ENCODE peak calls at places on chromosome 20, in five cellular contexts. B is substantia nigra, J is A549, H is left lung, E is caudate nucleus. R is an unnamed sample.

GRCh38 chr20:47024461-47024937 is 129.9 kb downstream of the EYA2 start:
- DNase-seq in B (no peak), J (no peak), H (no peak), E (no peak), R (no peak)

GRCh38 chr20:16178671-16179070 is 394.6 kb downstream of the KIF16B start:
- DNase-seq in B (no peak), J (no peak), H (no peak), E (no peak), R (no peak)

GRCh38 chr20:48879609-48880008 is 41.9 kb upstream of the ARFGEF2 start:
- DNase-seq in B (no peak), J (no peak), H (no peak), E (no peak), R (no peak)

GRCh38 chr20:10675456-10675848 is 1.7 kb upstream of the JAG1 start:
- DNase-seq in B (no peak), J (no peak), H (no peak), E (no peak), R (no peak)

GRCh38 chr20:18272451-18272850 is 15.9 kb upstream of the ZNF133 start:
- DNase-seq in B (no peak), J (peak), H (no peak), E (no peak), R (peak)

GRCh38 chr20:51456511-51457280 is 85.8 kb downstream of the NFATC2 start:
- DNase-seq in B (peak), J (peak), H (peak), E (peak), R (peak)

GRCh38 chr20:35453647-35454046 is 1.8 kb upstream of the CEP250 start:
- DNase-seq in B (no peak), J (no peak), H (no peak), E (no peak), R (no peak)

GRCh38 chr20:57395111-57395959 is 4.1 kb downstream of the RBM38 start:
- DNase-seq in B (peak), J (no peak), H (no peak), E (peak), R (peak)

GRCh38 chr20:19987046-19987445 is 30.1 kb upstream of the NAA20 start:
- DNase-seq in B (no peak), J (no peak), H (no peak), E (no peak), R (no peak)

GRCh38 chr20:33761698-33762250 is 30.0 kb downstream of the ZNF341 start:
- DNase-seq in B (no peak), J (no peak), H (no peak), E (no peak), R (no peak)

GRCh38 chr20:45359069-45359405 is 3.9 kb upstream of the SYS1 start:
- DNase-seq in B (no peak), J (no peak), H (peak), E (no peak), R (peak)

GRCh38 chr20:45362804-45363610 is at the start of gene SYS1:
- DNase-seq in B (peak), J (peak), H (peak), E (peak), R (peak)

GRCh38 chr20:45361794-45362193 is 1.2 kb upstream of the SYS1 start:
- DNase-seq in B (no peak), J (no peak), H (no peak), E (no peak), R (no peak)

GRCh38 chr20:45358282-45359068 is 4.5 kb upstream of the SYS1 start:
- DNase-seq in B (peak), J (no peak), H (peak), E (peak), R (peak)

DNA sequence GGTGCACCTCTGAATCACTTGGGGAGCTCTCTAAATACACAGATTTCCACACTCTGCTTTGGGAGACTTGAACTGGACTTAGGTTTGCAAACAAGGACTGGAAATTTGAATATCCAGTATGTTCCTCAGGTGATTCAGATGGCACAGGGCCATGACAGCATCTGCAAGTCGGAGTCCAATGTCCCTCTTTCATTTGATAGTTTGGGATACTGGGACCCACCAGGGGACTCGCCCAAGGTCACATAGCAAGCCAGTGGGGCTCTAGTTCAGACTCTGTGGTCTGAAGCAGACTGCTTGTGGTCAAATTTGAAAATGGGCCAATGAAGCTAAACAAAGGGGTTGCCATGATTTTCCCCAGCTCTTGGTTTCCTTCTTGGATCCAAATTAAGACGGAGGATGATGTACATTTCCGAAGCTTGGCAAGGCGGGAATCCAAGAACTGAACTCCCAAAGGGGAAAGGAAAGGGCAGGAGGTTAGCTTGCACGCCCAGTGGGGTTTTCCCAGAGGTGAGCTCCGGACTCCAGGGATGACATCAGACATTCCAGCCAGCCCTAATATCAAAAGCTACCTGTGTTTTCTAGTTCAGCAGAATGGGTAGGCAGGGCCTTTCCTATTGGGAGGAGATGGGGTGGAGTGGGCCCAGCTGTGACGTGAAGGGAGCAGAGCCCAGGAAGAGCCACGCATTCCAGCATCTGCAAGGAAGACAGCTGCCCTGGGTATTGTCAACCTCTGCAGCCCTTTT is 3.4 kb upstream of the SYS1 start:
- DNase-seq in B (no peak), J (no peak), H (no peak), E (no peak), R (no peak)
- H3K27ac ChIP-seq in B (peak), J (peak), H (peak), E (no peak), R (peak)

DNA sequence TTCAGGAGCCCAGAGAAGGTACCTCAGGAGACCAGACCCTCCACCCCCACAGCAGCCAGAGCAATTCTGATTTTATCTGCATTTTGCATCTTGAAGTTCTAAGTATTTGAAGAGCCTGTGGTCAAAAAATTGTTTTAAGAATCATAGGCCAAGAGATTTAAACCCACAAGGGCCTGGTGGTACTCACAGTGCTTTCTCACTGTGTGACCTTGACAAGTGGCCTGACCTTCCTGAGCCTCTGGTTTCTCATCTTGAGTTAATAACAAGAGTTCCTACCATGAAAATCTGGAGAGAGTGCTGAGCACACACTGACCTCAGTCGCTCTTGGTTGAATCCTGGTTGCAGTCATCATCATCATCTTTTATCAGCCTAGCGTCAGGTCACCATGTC is 45.4 kb upstream of the ID1 start:
- DNase-seq in B (no peak), J (no peak), H (no peak), E (no peak), R (no peak)
- H3K27ac ChIP-seq in B (no peak), J (peak), H (no peak), E (no peak), R (peak)

GRCh38 chr20:37379967-37380828 is 34.3 kb downstream of the SRC start:
- DNase-seq in B (no peak), J (peak), H (peak), E (no peak), R (no peak)

GRCh38 chr20:37378785-37379598 is 33.1 kb downstream of the SRC start:
- DNase-seq in B (no peak), J (peak), H (peak), E (no peak), R (no peak)

GRCh38 chr20:37376791-37377190 is 30.9 kb downstream of the SRC start:
- DNase-seq in B (no peak), J (no peak), H (peak), E (no peak), R (no peak)

GRCh38 chr20:37377346-37378081 is 31.6 kb downstream of the SRC start:
- DNase-seq in B (no peak), J (peak), H (peak), E (no peak), R (no peak)

DNA sequence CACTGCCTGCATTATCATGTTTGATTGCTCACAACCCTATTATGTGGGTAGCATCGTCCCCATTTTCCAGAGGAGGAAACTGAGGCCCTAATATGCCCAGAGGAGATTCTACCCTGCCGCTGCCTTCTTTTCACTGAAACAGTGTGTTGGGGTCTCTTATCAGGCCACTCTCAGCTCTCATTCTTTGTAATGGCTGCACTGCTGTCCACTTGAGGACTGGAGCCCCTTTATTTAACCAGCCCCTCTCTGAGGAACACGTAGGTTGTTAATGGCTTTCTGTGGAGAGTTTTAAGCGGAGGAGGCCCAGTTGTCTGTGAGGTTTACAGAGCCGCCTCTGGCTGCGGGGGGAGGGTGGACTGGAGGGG is 32.5 kb downstream of the SRC start:
- DNase-seq in B (no peak), J (no peak), H (peak), E (no peak), R (no peak)
- H3K27ac ChIP-seq in B (no peak), J (peak), H (no peak), E (no peak), R (no peak)

DNA sequence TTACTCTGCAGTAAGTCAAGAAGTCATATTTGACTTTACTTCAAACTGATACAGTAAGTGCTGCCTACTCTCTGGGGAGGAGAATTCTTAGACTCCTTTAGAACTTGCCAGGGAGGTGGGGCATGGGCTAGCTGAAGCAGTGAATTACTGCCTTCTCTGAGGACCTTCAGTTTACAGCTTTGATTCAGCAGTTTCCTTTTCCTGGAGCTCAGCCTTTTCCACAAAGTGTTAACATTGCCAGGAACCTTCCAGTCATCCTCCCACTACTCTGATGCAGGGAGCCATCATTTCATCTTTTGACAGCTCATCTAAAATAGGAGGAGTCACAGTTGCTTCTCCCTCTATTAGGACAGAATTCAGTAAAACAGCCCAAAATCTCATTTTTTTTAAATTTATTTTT is 42.7 kb upstream of the PLCG1 start:
- DNase-seq in B (no peak), J (no peak), H (no peak), E (no peak), R (no peak)
- H3K27ac ChIP-seq in B (no peak), J (no peak), H (no peak), E (no peak), R (no peak)

GRCh38 chr20:4375881-4376280 is 345.8 kb upstream of the PRND start:
- DNase-seq in B (no peak), J (no peak), H (peak), E (peak), R (no peak)
- H3K27ac ChIP-seq in B (no peak), J (no peak), H (no peak), E (no peak), R (no peak)